ENCODE peak calls at places on chromosome 6, in five cellular contexts. One of them, this sample, is unnamed.

GRCh38 chr6:54426995-54427394 is 118.8 kb downstream of the TINAG start:
- DNase-seq in H9: no peak
- DNase-seq in aorta: no peak
- DNase-seq in IMR-90: no peak
- DNase-seq in brain microvascular endothelial cell: no peak
- DNase-seq in this sample: no peak

GRCh38 chr6:78701407-78701806 is 165.9 kb upstream of the IRAK1BP1 start:
- DNase-seq in aorta: no peak
- DNase-seq in IMR-90: peak; percentile 70
- DNase-seq in H9: no peak
- DNase-seq in brain microvascular endothelial cell: peak; percentile 65
- DNase-seq in this sample: no peak

GRCh38 chr6:148479498-148479897 is 136.9 kb downstream of the SASH1 start:
- DNase-seq in brain microvascular endothelial cell: no peak
- DNase-seq in IMR-90: no peak
- DNase-seq in H9: no peak
- DNase-seq in aorta: no peak
- DNase-seq in this sample: no peak

GRCh38 chr6:21664263-21665081 is 70.9 kb downstream of the SOX4 start:
- DNase-seq in aorta: peak; percentile 80
- DNase-seq in IMR-90: no peak
- DNase-seq in brain microvascular endothelial cell: no peak
- DNase-seq in H9: peak; percentile 73
- DNase-seq in this sample: no peak

GRCh38 chr6:83417880-83418663 is 12.8 kb downstream of the ME1 start:
- DNase-seq in H9: no peak
- DNase-seq in brain microvascular endothelial cell: peak; percentile 37
- DNase-seq in IMR-90: peak; percentile 79
- DNase-seq in aorta: no peak
- DNase-seq in this sample: peak; percentile 59

GRCh38 chr6:21102201-21102600 is 491.4 kb upstream of the SOX4 start:
- DNase-seq in IMR-90: no peak
- DNase-seq in H9: no peak
- DNase-seq in brain microvascular endothelial cell: no peak
- DNase-seq in aorta: no peak
- DNase-seq in this sample: no peak

GRCh38 chr6:41371992-41372525 is 36.7 kb downstream of the NCR2 start:
- DNase-seq in aorta: no peak
- DNase-seq in IMR-90: no peak
- DNase-seq in brain microvascular endothelial cell: no peak
- DNase-seq in H9: peak; percentile 46
- DNase-seq in this sample: peak; percentile 32

GRCh38 chr6:147207851-147208754 is 3.9 kb downstream of the STXBP5 start:
- DNase-seq in aorta: no peak
- DNase-seq in brain microvascular endothelial cell: no peak
- DNase-seq in H9: no peak
- DNase-seq in IMR-90: peak; percentile 28
- DNase-seq in this sample: no peak

GRCh38 chr6:166624275-166624674 is 2.8 kb downstream of the RPS6KA2 start:
- DNase-seq in H9: no peak
- DNase-seq in IMR-90: peak; percentile 69
- DNase-seq in aorta: no peak
- DNase-seq in brain microvascular endothelial cell: no peak
- DNase-seq in this sample: peak; percentile 94

GRCh38 chr6:164563866-164564265 is 745.5 kb downstream of the C6orf118 start:
- DNase-seq in brain microvascular endothelial cell: no peak
- DNase-seq in aorta: no peak
- DNase-seq in H9: no peak
- DNase-seq in IMR-90: no peak
- DNase-seq in this sample: no peak

GRCh38 chr6:30913721-30914075 is 340 bp upstream of the VARS2 start:
- DNase-seq in IMR-90: no peak
- DNase-seq in H9: no peak
- DNase-seq in aorta: no peak
- DNase-seq in brain microvascular endothelial cell: no peak
- DNase-seq in this sample: no peak

GRCh38 chr6:9502991-9503761 is 911.7 kb downstream of the TFAP2A start:
- DNase-seq in IMR-90: peak; percentile 82
- DNase-seq in aorta: no peak
- DNase-seq in brain microvascular endothelial cell: peak; percentile 93
- DNase-seq in H9: no peak
- DNase-seq in this sample: no peak

GRCh38 chr6:47047479-47048411 is 5.6 kb upstream of the ADGRF1 start:
- DNase-seq in IMR-90: peak; percentile 62
- DNase-seq in H9: peak; percentile 72
- DNase-seq in aorta: no peak
- DNase-seq in brain microvascular endothelial cell: peak; percentile 78
- DNase-seq in this sample: peak; percentile 89

GRCh38 chr6:63759605-63760004 is 124.0 kb downstream of the PHF3 start:
- DNase-seq in H9: no peak
- DNase-seq in IMR-90: no peak
- DNase-seq in brain microvascular endothelial cell: no peak
- DNase-seq in aorta: no peak
- DNase-seq in this sample: no peak

GRCh38 chr6:28981391-28981832 is 23.7 kb downstream of the ZNF311 start:
- DNase-seq in IMR-90: peak; percentile 59
- DNase-seq in brain microvascular endothelial cell: peak; percentile 47
- DNase-seq in aorta: peak; percentile 86
- DNase-seq in H9: peak; percentile 52
- DNase-seq in this sample: peak; percentile 80

GRCh38 chr6:87093651-87094050 is 1.3 kb downstream of the CGA start:
- DNase-seq in aorta: no peak
- DNase-seq in IMR-90: peak; percentile 61
- DNase-seq in H9: no peak
- DNase-seq in brain microvascular endothelial cell: no peak
- DNase-seq in this sample: peak; percentile 25

GRCh38 chr6:112464901-112465661 is 118.0 kb downstream of the RFPL4B start:
- DNase-seq in IMR-90: no peak
- DNase-seq in aorta: no peak
- DNase-seq in brain microvascular endothelial cell: no peak
- DNase-seq in H9: no peak
- DNase-seq in this sample: no peak

GRCh38 chr6:41059569-41059968 is 6.6 kb downstream of the APOBEC2 start:
- DNase-seq in IMR-90: peak; percentile 47
- DNase-seq in H9: no peak
- DNase-seq in aorta: no peak
- DNase-seq in brain microvascular endothelial cell: peak; percentile 5
- DNase-seq in this sample: peak; percentile 45

GRCh38 chr6:82410151-82410621 is 46.6 kb downstream of the TPBG start:
- DNase-seq in brain microvascular endothelial cell: peak; percentile 84
- DNase-seq in IMR-90: peak; percentile 54
- DNase-seq in H9: no peak
- DNase-seq in aorta: no peak
- DNase-seq in this sample: peak; percentile 11

GRCh38 chr6:1377526-1378223 is 11.7 kb upstream of the FOXF2 start:
- DNase-seq in H9: no peak
- DNase-seq in aorta: no peak
- DNase-seq in IMR-90: no peak
- DNase-seq in brain microvascular endothelial cell: no peak
- DNase-seq in this sample: no peak

GRCh38 chr6:165695736-165696515 is 32.9 kb upstream of the PDE10A start:
- DNase-seq in aorta: no peak
- DNase-seq in IMR-90: no peak
- DNase-seq in H9: no peak
- DNase-seq in brain microvascular endothelial cell: no peak
- DNase-seq in this sample: no peak

DNA sequence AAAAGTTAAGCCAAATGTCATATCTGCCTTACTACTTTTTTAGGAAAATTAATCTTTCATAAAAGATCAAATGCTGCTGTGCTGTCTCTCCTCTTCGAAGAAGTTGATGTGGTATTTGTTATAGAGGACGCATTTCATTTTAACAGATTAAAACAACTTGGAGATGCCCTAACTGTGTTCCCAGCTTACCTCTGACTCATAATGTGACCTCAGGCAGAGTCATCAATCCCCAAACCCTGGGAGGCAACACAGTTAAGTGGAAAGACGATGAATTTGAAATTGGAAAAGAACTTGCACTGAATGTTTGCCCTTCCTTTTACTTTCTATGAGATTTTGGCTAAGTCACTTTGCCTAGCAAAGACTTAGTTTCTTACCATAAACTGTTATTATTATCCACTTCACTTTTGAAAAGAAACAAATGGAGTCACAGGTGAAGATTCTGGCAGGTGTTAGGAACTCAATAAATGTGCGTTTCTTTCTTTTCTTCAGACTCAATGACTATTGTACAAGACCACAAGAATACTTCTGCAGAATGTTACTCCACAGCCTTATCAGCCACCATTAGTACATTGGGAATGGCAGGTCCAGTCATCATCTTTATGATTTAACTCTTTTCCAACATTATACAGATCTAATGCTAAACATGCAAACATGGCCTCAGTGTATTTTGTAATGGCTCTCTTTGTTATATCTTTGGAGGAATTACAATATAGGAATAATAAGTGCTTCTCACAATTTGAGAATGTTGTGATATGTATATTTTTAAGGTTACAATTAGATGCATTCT is 102.6 kb downstream of the COL21A1 start:
- DNase-seq in H9: no peak
- DNase-seq in brain microvascular endothelial cell: peak; percentile 53
- DNase-seq in aorta: no peak
- DNase-seq in IMR-90: peak; percentile 64
- DNase-seq in this sample: peak; percentile 74
- H3K27ac ChIP-seq in H9: no peak overlapping the region
- H3K27ac ChIP-seq in brain microvascular endothelial cell: peak overlapping the region; percentile 38
- H3K27ac ChIP-seq in aorta: no peak overlapping the region
- H3K27ac ChIP-seq in IMR-90: no peak overlapping the region
- H3K27ac ChIP-seq in this sample: peak overlapping the region; percentile 26

GRCh38 chr6:251920-252319 is 40.4 kb upstream of the DUSP22 start:
- DNase-seq in H9: no peak
- DNase-seq in aorta: no peak
- DNase-seq in IMR-90: no peak
- DNase-seq in brain microvascular endothelial cell: no peak
- DNase-seq in this sample: no peak

GRCh38 chr6:252775-253526 is 39.3 kb upstream of the DUSP22 start:
- DNase-seq in H9: no peak
- DNase-seq in brain microvascular endothelial cell: no peak
- DNase-seq in IMR-90: no peak
- DNase-seq in aorta: no peak
- DNase-seq in this sample: no peak

GRCh38 chr6:246349-246748 is 45.9 kb upstream of the DUSP22 start:
- DNase-seq in brain microvascular endothelial cell: no peak
- DNase-seq in aorta: no peak
- DNase-seq in H9: no peak
- DNase-seq in IMR-90: no peak
- DNase-seq in this sample: no peak

GRCh38 chr6:250676-251075 is 41.6 kb upstream of the DUSP22 start:
- DNase-seq in IMR-90: no peak
- DNase-seq in H9: no peak
- DNase-seq in brain microvascular endothelial cell: no peak
- DNase-seq in aorta: no peak
- DNase-seq in this sample: no peak

DNA sequence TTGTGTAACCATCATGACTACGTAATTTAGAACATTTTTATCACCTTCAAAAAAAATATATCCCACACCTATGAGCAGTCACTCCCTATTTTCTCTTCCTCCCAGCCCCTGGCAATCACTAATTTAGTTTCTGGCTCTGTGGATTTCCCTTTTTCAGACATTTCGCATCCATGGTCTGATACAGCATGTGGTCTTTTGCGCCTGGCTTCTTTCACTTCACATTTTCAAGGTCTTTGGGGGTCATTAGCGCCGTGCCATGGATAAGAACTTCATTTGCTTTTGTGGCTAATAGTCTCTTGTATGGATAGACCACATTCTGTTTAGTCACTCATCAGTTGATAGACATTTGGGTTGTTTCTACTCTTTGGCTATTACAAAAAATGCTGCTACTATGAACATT is 44.9 kb upstream of the DUSP22 start:
- DNase-seq in brain microvascular endothelial cell: no peak
- DNase-seq in aorta: no peak
- DNase-seq in H9: no peak
- DNase-seq in IMR-90: no peak
- DNase-seq in this sample: no peak
- H3K27me3 ChIP-seq in brain microvascular endothelial cell: no peaks in the 10 kb centered on the region
- H3K27me3 ChIP-seq in aorta: no peaks in the 10 kb centered on the region
- H3K27me3 ChIP-seq in H9: no peaks in the 10 kb centered on the region
- H3K27me3 ChIP-seq in IMR-90: no peaks in the 10 kb centered on the region
- H3K27me3 ChIP-seq in this sample: no peaks in the 10 kb centered on the region

GRCh38 chr6:6614096-6614964 is 25.8 kb downstream of the LY86 start:
- DNase-seq in brain microvascular endothelial cell: no peak
- DNase-seq in aorta: no peak
- DNase-seq in H9: no peak
- DNase-seq in IMR-90: no peak
- DNase-seq in this sample: no peak
- H3K27ac ChIP-seq in brain microvascular endothelial cell: no peak overlapping the region
- H3K27ac ChIP-seq in aorta: no peak overlapping the region
- H3K27ac ChIP-seq in H9: no peak overlapping the region
- H3K27ac ChIP-seq in IMR-90: no peak overlapping the region
- H3K27ac ChIP-seq in this sample: no peak overlapping the region

GRCh38 chr6:101402618-101403002 is 9.1 kb downstream of the GRIK2 start:
- DNase-seq in brain microvascular endothelial cell: no peak
- DNase-seq in IMR-90: no peak
- DNase-seq in H9: peak; percentile 83
- DNase-seq in aorta: no peak
- DNase-seq in this sample: no peak

GRCh38 chr6:101403566-101403965 is 10.1 kb downstream of the GRIK2 start:
- DNase-seq in aorta: no peak
- DNase-seq in IMR-90: peak; percentile 21
- DNase-seq in H9: peak; percentile 78
- DNase-seq in brain microvascular endothelial cell: no peak
- DNase-seq in this sample: no peak

GRCh38 chr6:101400341-101400740 is 6.8 kb downstream of the GRIK2 start:
- DNase-seq in aorta: no peak
- DNase-seq in brain microvascular endothelial cell: no peak
- DNase-seq in IMR-90: no peak
- DNase-seq in H9: no peak
- DNase-seq in this sample: no peak

GRCh38 chr6:101399627-101399955 is 6.1 kb downstream of the GRIK2 start:
- DNase-seq in aorta: no peak
- DNase-seq in H9: peak; percentile 29
- DNase-seq in brain microvascular endothelial cell: no peak
- DNase-seq in IMR-90: no peak
- DNase-seq in this sample: no peak

DNA sequence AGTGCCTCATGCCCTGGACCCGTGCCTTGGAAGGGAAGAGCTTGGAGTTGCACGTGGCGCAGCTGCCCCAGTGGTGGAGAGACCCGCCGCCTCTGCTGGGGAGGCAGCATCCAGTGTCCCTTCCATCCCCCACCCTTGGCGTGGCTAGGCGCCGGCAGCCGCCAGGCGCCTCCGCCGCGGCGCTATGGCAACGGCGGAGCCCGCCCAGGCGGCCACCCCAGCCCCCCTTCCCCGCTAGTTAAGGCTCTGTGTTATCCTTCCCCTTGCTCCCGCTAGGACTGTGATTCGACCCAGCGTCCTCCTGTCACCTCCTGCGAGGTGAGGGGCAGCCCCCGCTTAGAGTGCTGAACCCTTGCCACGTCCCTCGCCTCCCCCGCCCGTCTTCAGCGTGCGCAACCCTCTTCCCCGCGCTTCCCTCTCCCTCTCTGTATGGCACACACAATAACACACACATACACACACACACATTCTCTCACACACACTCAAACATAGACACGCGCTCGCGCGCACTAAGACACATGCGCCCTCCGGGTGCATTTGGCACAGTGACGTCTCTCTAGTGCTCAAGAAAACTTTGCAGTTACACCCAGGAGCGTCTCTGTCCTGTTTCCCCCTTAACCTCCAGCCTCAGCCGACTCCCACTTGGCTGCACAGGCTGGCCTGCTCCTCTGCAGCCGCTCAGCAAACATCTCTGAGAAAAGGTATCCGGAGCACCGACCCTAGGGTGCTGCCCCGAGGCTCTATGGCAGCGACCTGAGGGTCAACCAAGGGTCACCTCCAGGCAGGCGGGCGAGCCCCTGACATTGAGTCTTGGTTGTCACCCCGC is 8.5 kb downstream of the GRIK2 start:
- DNase-seq in H9: peak; percentile 83
- DNase-seq in brain microvascular endothelial cell: no peak
- DNase-seq in aorta: peak; percentile 70
- DNase-seq in IMR-90: peak; percentile 46
- DNase-seq in this sample: no peak
- H3K27me3 ChIP-seq in H9: no peaks in the 10 kb centered on the region
- H3K27me3 ChIP-seq in brain microvascular endothelial cell: no peaks in the 10 kb centered on the region
- H3K27me3 ChIP-seq in aorta: peaks cover 2% of the 10 kb centered on the region
- H3K27me3 ChIP-seq in IMR-90: no peaks in the 10 kb centered on the region
- H3K27me3 ChIP-seq in this sample: peaks cover 2% of the 10 kb centered on the region

This sample was measured in fibroblast of lung.